ENCODE peak calls at places on chromosomes 4 and X, in nine cellular contexts. Y is Caco-2; I is tibial nerve; E is CD8-positive, alpha-beta T cell; G is brain microvascular endothelial cell; V is endothelial cell of umbilical vein; W is IMR-90; P is mesenchymal stem cell; C is neuronal stem cell. S is an unnamed sample.

GRCh38 chr4:83561381-83561780 is 25.5 kb downstream of the GPAT3 start:
- DNase-seq in Y (no peak), I (peak), E (no peak), G (peak), V (peak), W (peak), P (peak), C (no peak), S (no peak)

GRCh38 chr4:48801739-48802138 is 21.7 kb upstream of the FRYL start:
- DNase-seq in Y (no peak), I (no peak), E (no peak), G (no peak), V (peak), W (no peak), P (no peak), C (no peak), S (no peak)

GRCh38 chrX:47802589-47802988 is 34.1 kb upstream of the ZNF81 start:
- DNase-seq in Y (no peak), I (no peak), E (no peak), G (no peak), V (no peak), W (peak), P (no peak), C (no peak), S (no peak)

GRCh38 chr4:173420324-173420752 is 21.4 kb upstream of the SCRG1 start:
- DNase-seq in Y (no peak), I (no peak), E (no peak), G (no peak), V (peak), W (peak), P (peak), C (no peak), S (no peak)

GRCh38 chrX:41684138-41684537 is 4.6 kb upstream of the GPR34 start:
- DNase-seq in Y (no peak), I (no peak), E (no peak), G (no peak), V (peak), W (peak), P (no peak), C (no peak), S (no peak)

GRCh38 chrX:119734897-119735339 is 23.5 kb upstream of the SOWAHD start:
- DNase-seq in Y (no peak), I (no peak), E (no peak), G (no peak), V (peak), W (no peak), P (no peak), C (no peak), S (peak)

GRCh38 chrX:149937881-149938426 is 337 bp downstream of the EOLA2 start:
- DNase-seq in Y (peak), I (no peak), E (peak), G (no peak), V (no peak), W (peak), P (no peak), C (no peak), S (peak)

GRCh38 chrX:152641996-152642395 is 4.3 kb downstream of the GABRQ start:
- DNase-seq in Y (no peak), I (no peak), E (no peak), G (no peak), V (peak), W (peak), P (no peak), C (peak), S (no peak)

GRCh38 chr4:175671491-175671934 is 140.6 kb downstream of the GPM6A start:
- DNase-seq in Y (peak), I (no peak), E (no peak), G (no peak), V (no peak), W (no peak), P (no peak), C (peak), S (no peak)

GRCh38 chrX:151488677-151489076 is 74.8 kb upstream of the PASD1 start:
- DNase-seq in Y (no peak), I (no peak), E (peak), G (no peak), V (no peak), W (no peak), P (no peak), C (no peak), S (no peak)

GRCh38 chr4:150366487-150366999 is 215.4 kb upstream of the MAB21L2 start:
- DNase-seq in Y (no peak), I (no peak), E (no peak), G (no peak), V (no peak), W (no peak), P (no peak), C (peak), S (no peak)

GRCh38 chr4:823761-824460 is 2.0 kb downstream of the CPLX1 start:
- DNase-seq in Y (no peak), I (no peak), E (no peak), G (no peak), V (no peak), W (no peak), P (no peak), C (no peak), S (peak)

GRCh38 chrX:47577901-47578300 is 4.3 kb upstream of the TIMP1 start:
- DNase-seq in Y (no peak), I (no peak), E (no peak), G (no peak), V (no peak), W (no peak), P (no peak), C (no peak), S (no peak)

GRCh38 chrX:15336023-15336413 is 695 bp upstream of the PIGA start:
- DNase-seq in Y (no peak), I (peak), E (peak), G (peak), V (peak), W (peak), P (peak), C (no peak), S (no peak)

GRCh38 chr4:126850286-126850685 is 782.5 kb upstream of the INTU start:
- DNase-seq in Y (no peak), I (no peak), E (no peak), G (peak), V (peak), W (peak), P (peak), C (no peak), S (no peak)

GRCh38 chr4:158946825-158947224 is 156.1 kb upstream of the RAPGEF2 start:
- DNase-seq in Y (no peak), I (no peak), E (no peak), G (no peak), V (no peak), W (no peak), P (no peak), C (no peak), S (no peak)

GRCh38 chrX:68652327-68652930 is 5.0 kb downstream of the STARD8 start:
- DNase-seq in Y (no peak), I (no peak), E (no peak), G (peak), V (no peak), W (peak), P (peak), C (no peak), S (no peak)

GRCh38 chr4:164138521-164138920 is 615.4 kb upstream of the SMIM31 start:
- DNase-seq in Y (no peak), I (no peak), E (no peak), G (no peak), V (no peak), W (no peak), P (no peak), C (no peak), S (no peak)

GRCh38 chr4:18014269-18014668 is 7.3 kb downstream of the LCORL start:
- DNase-seq in Y (no peak), I (no peak), E (no peak), G (no peak), V (no peak), W (no peak), P (no peak), C (no peak), S (no peak)

GRCh38 chrX:45768666-45769065 is 568.0 kb upstream of the DIPK2B start:
- DNase-seq in Y (no peak), I (no peak), E (no peak), G (no peak), V (no peak), W (no peak), P (no peak), C (no peak), S (no peak)

GRCh38 chrX:45767021-45767491 is 566.4 kb upstream of the DIPK2B start:
- DNase-seq in Y (no peak), I (no peak), E (no peak), G (no peak), V (peak), W (peak), P (peak), C (no peak), S (no peak)

GRCh38 chrX:45771114-45771513 is 570.4 kb upstream of the DIPK2B start:
- DNase-seq in Y (peak), I (no peak), E (no peak), G (peak), V (peak), W (peak), P (peak), C (no peak), S (no peak)

GRCh38 chrX:45771560-45772340 is 571.1 kb upstream of the DIPK2B start:
- DNase-seq in Y (no peak), I (no peak), E (peak), G (peak), V (peak), W (peak), P (peak), C (no peak), S (peak)

GRCh38 chrX:45769919-45770582 is 569.4 kb upstream of the DIPK2B start:
- DNase-seq in Y (peak), I (peak), E (peak), G (peak), V (peak), W (peak), P (peak), C (no peak), S (peak)
- H3K4me3 ChIP-seq in Y (peak), I (peak), E (peak), G (peak), V (peak), W (peak), P (no peak), C (no peak), S (peak)

GRCh38 chrX:133495464-133496391 is 80.4 kb upstream of the GPC4 start:
- DNase-seq in Y (no peak), I (peak), E (no peak), G (no peak), V (no peak), W (peak), P (peak), C (no peak), S (no peak)
- H3K4me3 ChIP-seq in Y (no peak), I (no peak), E (no peak), G (no peak), V (no peak), W (no peak), P (no peak), C (no peak), S (no peak)

DNA sequence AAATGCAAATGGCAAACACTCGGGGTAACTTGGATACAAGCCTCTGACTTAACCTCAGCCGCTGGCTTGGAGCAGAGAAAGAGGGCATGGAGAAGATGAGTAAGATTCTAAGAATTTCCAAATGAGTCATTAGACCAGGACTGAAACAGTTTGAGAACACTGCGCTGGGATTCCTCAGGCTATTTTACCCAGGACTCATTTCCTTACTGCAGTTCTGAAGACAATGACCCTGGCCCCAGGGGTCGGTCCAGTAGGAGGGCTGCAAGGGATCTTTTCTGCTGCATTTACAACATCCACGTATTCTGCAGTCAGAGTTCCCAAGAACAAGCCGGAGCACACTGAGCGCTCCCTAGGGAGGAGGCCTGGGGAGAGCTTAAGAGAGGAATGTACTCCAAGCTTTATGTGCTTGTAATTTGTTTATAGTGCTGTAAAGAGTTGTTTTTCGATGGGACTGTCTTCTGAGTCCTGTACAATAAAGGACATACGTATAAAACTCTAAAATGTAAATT is 27.3 kb upstream of the SORBS2 start:
- DNase-seq in Y (peak), I (peak), E (no peak), G (peak), V (peak), W (peak), P (peak), C (peak), S (no peak)
- H3K4me3 ChIP-seq in Y (no peak), I (no peak), E (no peak), G (no peak), V (no peak), W (no peak), P (no peak), C (no peak), S (no peak)

DNA sequence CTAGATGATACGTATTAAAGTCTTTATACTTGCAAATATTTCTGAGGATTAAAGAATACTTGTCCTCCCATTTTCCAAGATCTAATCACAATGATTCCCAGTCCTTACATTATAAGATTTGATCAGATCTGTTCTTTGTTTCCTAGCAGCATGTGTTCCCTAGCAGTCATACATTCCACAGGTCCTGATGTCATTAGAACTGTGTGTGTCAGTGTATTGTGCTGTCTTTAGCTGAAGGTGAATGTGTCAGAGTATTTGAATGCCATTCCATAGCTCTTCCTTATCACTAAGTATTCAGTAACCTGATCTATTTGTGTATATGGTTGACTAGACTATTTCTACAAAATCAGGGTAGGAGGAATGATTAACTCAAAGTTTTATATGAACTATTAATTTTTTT is 4.2 kb downstream of the ADGRL3 start:
- DNase-seq in Y (no peak), I (no peak), E (no peak), G (peak), V (no peak), W (peak), P (peak), C (peak), S (no peak)
- H3K4me3 ChIP-seq in Y (no peak), I (peak), E (no peak), G (no peak), V (no peak), W (no peak), P (no peak), C (no peak), S (no peak)

GRCh38 chrX:10157545-10157944 is 770 bp downstream of the CLCN4 start:
- DNase-seq in Y (no peak), I (no peak), E (no peak), G (no peak), V (peak), W (peak), P (peak), C (no peak), S (no peak)

GRCh38 chrX:10160221-10160620 is 3.4 kb downstream of the CLCN4 start:
- DNase-seq in Y (no peak), I (no peak), E (no peak), G (no peak), V (no peak), W (no peak), P (no peak), C (no peak), S (no peak)

GRCh38 chrX:10159069-10159468 is 2.3 kb downstream of the CLCN4 start:
- DNase-seq in Y (no peak), I (no peak), E (no peak), G (no peak), V (no peak), W (no peak), P (no peak), C (no peak), S (no peak)

GRCh38 chrX:10157032-10157341 is 212 bp downstream of the CLCN4 start:
- DNase-seq in Y (no peak), I (no peak), E (no peak), G (no peak), V (no peak), W (no peak), P (no peak), C (no peak), S (no peak)

DNA sequence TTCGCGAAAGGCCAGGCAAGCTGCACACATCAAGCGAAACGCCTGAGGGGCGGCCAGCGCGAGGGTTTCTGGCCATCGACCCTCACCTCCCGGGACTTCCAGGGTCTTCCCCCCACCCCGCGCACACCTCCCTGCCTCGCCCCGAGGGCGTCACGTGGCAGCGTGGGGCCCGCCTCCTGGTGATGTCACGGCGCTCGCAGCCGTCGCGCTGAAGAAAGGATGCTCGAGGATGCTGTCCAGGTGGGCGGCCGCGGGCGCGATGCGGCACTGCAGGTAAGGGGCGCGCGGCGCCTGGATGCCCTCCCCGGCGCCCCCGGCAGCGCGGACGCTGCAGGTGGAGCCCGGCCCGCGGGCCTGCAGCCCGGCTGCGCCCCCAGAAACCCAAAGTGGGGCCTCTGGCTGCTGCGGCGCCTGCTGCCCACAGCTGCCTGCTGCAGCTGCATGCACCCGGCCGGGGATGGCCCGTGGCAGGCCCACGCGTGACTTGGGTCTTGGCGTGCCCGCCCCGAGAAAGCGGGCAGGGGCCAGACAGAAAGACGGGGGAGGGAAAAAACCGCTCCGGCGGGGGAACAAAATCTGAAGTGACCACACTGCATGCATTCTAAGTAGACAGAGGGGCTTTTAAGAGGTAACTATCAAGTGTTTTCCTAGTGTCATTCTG is 1.6 kb downstream of the CLCN4 start:
- DNase-seq in Y (no peak), I (no peak), E (no peak), G (no peak), V (peak), W (no peak), P (peak), C (peak), S (peak)
- H3K4me3 ChIP-seq in Y (no peak), I (no peak), E (no peak), G (peak), V (peak), W (peak), P (peak), C (peak), S (peak)

DNA sequence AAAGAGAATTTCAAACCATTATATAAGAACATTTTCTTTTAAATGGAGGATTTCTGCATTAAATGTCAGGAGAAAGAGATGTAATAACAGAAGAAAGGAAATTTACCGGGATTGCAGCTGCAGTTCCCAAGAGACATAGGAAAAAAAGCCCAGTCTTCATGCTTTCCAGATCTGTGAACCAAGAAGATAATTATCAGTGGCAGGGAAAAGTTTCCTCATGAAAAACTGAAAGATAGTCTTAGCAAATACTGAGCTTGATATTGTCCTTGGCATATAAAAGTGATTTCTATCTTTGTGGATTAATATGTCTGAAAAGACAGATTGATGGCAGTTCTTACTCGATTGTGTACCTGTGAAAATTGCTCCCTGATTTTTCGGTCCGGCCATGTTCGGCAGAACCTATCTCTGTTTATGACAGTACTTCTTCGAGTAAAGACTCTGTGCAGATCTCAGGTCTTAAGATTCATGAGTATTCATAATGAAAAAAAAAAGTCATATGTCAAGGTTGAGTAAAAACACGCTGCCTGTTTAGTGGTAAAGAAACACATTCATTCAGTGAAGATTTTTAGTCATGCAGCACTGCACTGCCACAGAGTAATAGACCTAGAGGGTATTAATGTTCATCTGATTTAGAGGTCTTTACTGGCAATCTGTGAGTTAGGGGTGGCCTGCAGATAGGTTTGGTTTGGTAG is 29.6 kb downstream of the SPARCL1 start:
- DNase-seq in Y (no peak), I (no peak), E (no peak), G (no peak), V (no peak), W (no peak), P (no peak), C (no peak), S (no peak)
- H3K4me3 ChIP-seq in Y (no peak), I (no peak), E (no peak), G (no peak), V (no peak), W (no peak), P (no peak), C (no peak), S (no peak)

S was measured in upper lobe of right lung.